ENCODE peak calls at places on chromosomes 7 and 10, in ten cellular contexts. One of them, this sample, is unnamed.

GRCh38 chr7:118312966-118313365 is 88.5 kb downstream of the ANKRD7 start:
- DNase-seq in stimulated activated CD4-positive, alpha-beta T cell treated with anti-CD3 and anti-CD28 coated beads, Interleukin-1b, Interleukin-23, amount 100 ng/mL, for 24 hours: no peak
- DNase-seq in mucosa of descending colon: no peak
- DNase-seq in AG08395: no peak
- DNase-seq in H4: no peak
- DNase-seq in small intestine: no peak
- DNase-seq in astrocyte of the cerebellum: no peak
- DNase-seq in GM13976: peak; percentile 11
- DNase-seq in NCI-H1417: no peak
- DNase-seq in HCEC 1CT: no peak
- DNase-seq in this sample: no peak

GRCh38 chr10:109239371-109239770 is 683.9 kb downstream of the XPNPEP1 start:
- DNase-seq in stimulated activated CD4-positive, alpha-beta T cell treated with anti-CD3 and anti-CD28 coated beads, Interleukin-1b, Interleukin-23, amount 100 ng/mL, for 24 hours: no peak
- DNase-seq in mucosa of descending colon: no peak
- DNase-seq in AG08395: no peak
- DNase-seq in H4: no peak
- DNase-seq in small intestine: no peak
- DNase-seq in astrocyte of the cerebellum: no peak
- DNase-seq in GM13976: no peak
- DNase-seq in NCI-H1417: no peak
- DNase-seq in HCEC 1CT: no peak
- DNase-seq in this sample: no peak

GRCh38 chr7:87543623-87544022 is 57.1 kb downstream of the ABCB1 start:
- DNase-seq in stimulated activated CD4-positive, alpha-beta T cell treated with anti-CD3 and anti-CD28 coated beads, Interleukin-1b, Interleukin-23, amount 100 ng/mL, for 24 hours: no peak
- DNase-seq in mucosa of descending colon: no peak
- DNase-seq in AG08395: no peak
- DNase-seq in H4: no peak
- DNase-seq in small intestine: no peak
- DNase-seq in astrocyte of the cerebellum: no peak
- DNase-seq in GM13976: no peak
- DNase-seq in NCI-H1417: no peak
- DNase-seq in HCEC 1CT: no peak
- DNase-seq in this sample: no peak

GRCh38 chr7:82789883-82790609 is 346.5 kb upstream of the CACNA2D1 start:
- DNase-seq in stimulated activated CD4-positive, alpha-beta T cell treated with anti-CD3 and anti-CD28 coated beads, Interleukin-1b, Interleukin-23, amount 100 ng/mL, for 24 hours: no peak
- DNase-seq in mucosa of descending colon: no peak
- DNase-seq in AG08395: no peak
- DNase-seq in H4: no peak
- DNase-seq in small intestine: no peak
- DNase-seq in astrocyte of the cerebellum: peak; percentile 13
- DNase-seq in GM13976: no peak
- DNase-seq in NCI-H1417: no peak
- DNase-seq in HCEC 1CT: no peak
- DNase-seq in this sample: no peak

GRCh38 chr7:34036069-34036920 is 131.0 kb downstream of the BMPER start:
- DNase-seq in stimulated activated CD4-positive, alpha-beta T cell treated with anti-CD3 and anti-CD28 coated beads, Interleukin-1b, Interleukin-23, amount 100 ng/mL, for 24 hours: no peak
- DNase-seq in mucosa of descending colon: peak; percentile 92
- DNase-seq in AG08395: no peak
- DNase-seq in H4: no peak
- DNase-seq in small intestine: peak; percentile 95
- DNase-seq in astrocyte of the cerebellum: no peak
- DNase-seq in GM13976: no peak
- DNase-seq in NCI-H1417: peak; percentile 7
- DNase-seq in HCEC 1CT: no peak
- DNase-seq in this sample: no peak

GRCh38 chr10:131961777-131962450 is 19.8 kb downstream of the BNIP3 start:
- DNase-seq in stimulated activated CD4-positive, alpha-beta T cell treated with anti-CD3 and anti-CD28 coated beads, Interleukin-1b, Interleukin-23, amount 100 ng/mL, for 24 hours: no peak
- DNase-seq in mucosa of descending colon: no peak
- DNase-seq in AG08395: peak; percentile 66
- DNase-seq in H4: peak; percentile 53
- DNase-seq in small intestine: no peak
- DNase-seq in astrocyte of the cerebellum: no peak
- DNase-seq in GM13976: no peak
- DNase-seq in NCI-H1417: no peak
- DNase-seq in HCEC 1CT: no peak
- DNase-seq in this sample: no peak

GRCh38 chr10:103507235-103508191 is 14.0 kb downstream of the NEURL1 start:
- DNase-seq in stimulated activated CD4-positive, alpha-beta T cell treated with anti-CD3 and anti-CD28 coated beads, Interleukin-1b, Interleukin-23, amount 100 ng/mL, for 24 hours: no peak
- DNase-seq in mucosa of descending colon: peak; percentile 26
- DNase-seq in AG08395: no peak
- DNase-seq in H4: no peak
- DNase-seq in small intestine: peak; percentile 61
- DNase-seq in astrocyte of the cerebellum: no peak
- DNase-seq in GM13976: peak; percentile 25
- DNase-seq in NCI-H1417: peak; percentile 81
- DNase-seq in HCEC 1CT: no peak
- DNase-seq in this sample: no peak

GRCh38 chr7:81430150-81430549 is 339.7 kb downstream of the HGF start:
- DNase-seq in stimulated activated CD4-positive, alpha-beta T cell treated with anti-CD3 and anti-CD28 coated beads, Interleukin-1b, Interleukin-23, amount 100 ng/mL, for 24 hours: no peak
- DNase-seq in mucosa of descending colon: no peak
- DNase-seq in AG08395: no peak
- DNase-seq in H4: no peak
- DNase-seq in small intestine: no peak
- DNase-seq in astrocyte of the cerebellum: no peak
- DNase-seq in GM13976: no peak
- DNase-seq in NCI-H1417: no peak
- DNase-seq in HCEC 1CT: no peak
- DNase-seq in this sample: no peak

GRCh38 chr10:5479481-5480161 is 19.7 kb downstream of the CALML5 start:
- DNase-seq in stimulated activated CD4-positive, alpha-beta T cell treated with anti-CD3 and anti-CD28 coated beads, Interleukin-1b, Interleukin-23, amount 100 ng/mL, for 24 hours: no peak
- DNase-seq in mucosa of descending colon: no peak
- DNase-seq in AG08395: no peak
- DNase-seq in H4: no peak
- DNase-seq in small intestine: no peak
- DNase-seq in astrocyte of the cerebellum: no peak
- DNase-seq in GM13976: no peak
- DNase-seq in NCI-H1417: no peak
- DNase-seq in HCEC 1CT: no peak
- DNase-seq in this sample: no peak

GRCh38 chr10:124594240-124594639 is 132.6 kb downstream of the LHPP start:
- DNase-seq in stimulated activated CD4-positive, alpha-beta T cell treated with anti-CD3 and anti-CD28 coated beads, Interleukin-1b, Interleukin-23, amount 100 ng/mL, for 24 hours: no peak
- DNase-seq in mucosa of descending colon: no peak
- DNase-seq in AG08395: no peak
- DNase-seq in H4: no peak
- DNase-seq in small intestine: no peak
- DNase-seq in astrocyte of the cerebellum: no peak
- DNase-seq in GM13976: no peak
- DNase-seq in NCI-H1417: no peak
- DNase-seq in HCEC 1CT: no peak
- DNase-seq in this sample: no peak

GRCh38 chr10:79262959-79263746 is 84.1 kb upstream of the PPIF start:
- DNase-seq in stimulated activated CD4-positive, alpha-beta T cell treated with anti-CD3 and anti-CD28 coated beads, Interleukin-1b, Interleukin-23, amount 100 ng/mL, for 24 hours: no peak
- DNase-seq in mucosa of descending colon: no peak
- DNase-seq in AG08395: no peak
- DNase-seq in H4: no peak
- DNase-seq in small intestine: no peak
- DNase-seq in astrocyte of the cerebellum: no peak
- DNase-seq in GM13976: no peak
- DNase-seq in NCI-H1417: no peak
- DNase-seq in HCEC 1CT: no peak
- DNase-seq in this sample: no peak

GRCh38 chr10:7512487-7512886 is 101.7 kb upstream of the SFMBT2 start:
- DNase-seq in stimulated activated CD4-positive, alpha-beta T cell treated with anti-CD3 and anti-CD28 coated beads, Interleukin-1b, Interleukin-23, amount 100 ng/mL, for 24 hours: no peak
- DNase-seq in mucosa of descending colon: no peak
- DNase-seq in AG08395: no peak
- DNase-seq in H4: no peak
- DNase-seq in small intestine: no peak
- DNase-seq in astrocyte of the cerebellum: no peak
- DNase-seq in GM13976: no peak
- DNase-seq in NCI-H1417: peak; percentile 4
- DNase-seq in HCEC 1CT: no peak
- DNase-seq in this sample: no peak

GRCh38 chr7:159013181-159013690 is 131.4 kb downstream of the VIPR2 start:
- DNase-seq in stimulated activated CD4-positive, alpha-beta T cell treated with anti-CD3 and anti-CD28 coated beads, Interleukin-1b, Interleukin-23, amount 100 ng/mL, for 24 hours: no peak
- DNase-seq in mucosa of descending colon: no peak
- DNase-seq in AG08395: no peak
- DNase-seq in H4: no peak
- DNase-seq in small intestine: no peak
- DNase-seq in astrocyte of the cerebellum: no peak
- DNase-seq in GM13976: no peak
- DNase-seq in NCI-H1417: no peak
- DNase-seq in HCEC 1CT: no peak
- DNase-seq in this sample: no peak

GRCh38 chr10:35774109-35774508 is 132.0 kb upstream of the FZD8 start:
- DNase-seq in stimulated activated CD4-positive, alpha-beta T cell treated with anti-CD3 and anti-CD28 coated beads, Interleukin-1b, Interleukin-23, amount 100 ng/mL, for 24 hours: no peak
- DNase-seq in mucosa of descending colon: no peak
- DNase-seq in AG08395: no peak
- DNase-seq in H4: no peak
- DNase-seq in small intestine: no peak
- DNase-seq in astrocyte of the cerebellum: no peak
- DNase-seq in GM13976: no peak
- DNase-seq in NCI-H1417: no peak
- DNase-seq in HCEC 1CT: no peak
- DNase-seq in this sample: no peak

GRCh38 chr10:3172081-3172445 is 519 bp downstream of the PITRM1 start:
- DNase-seq in stimulated activated CD4-positive, alpha-beta T cell treated with anti-CD3 and anti-CD28 coated beads, Interleukin-1b, Interleukin-23, amount 100 ng/mL, for 24 hours: peak; percentile 33
- DNase-seq in mucosa of descending colon: no peak
- DNase-seq in AG08395: peak; percentile 39
- DNase-seq in H4: no peak
- DNase-seq in small intestine: no peak
- DNase-seq in astrocyte of the cerebellum: peak; percentile 40
- DNase-seq in GM13976: no peak
- DNase-seq in NCI-H1417: no peak
- DNase-seq in HCEC 1CT: peak; percentile 71
- DNase-seq in this sample: no peak

GRCh38 chr10:115849197-115849596 is 423.8 kb downstream of the GFRA1 start:
- DNase-seq in stimulated activated CD4-positive, alpha-beta T cell treated with anti-CD3 and anti-CD28 coated beads, Interleukin-1b, Interleukin-23, amount 100 ng/mL, for 24 hours: no peak
- DNase-seq in mucosa of descending colon: no peak
- DNase-seq in AG08395: no peak
- DNase-seq in H4: no peak
- DNase-seq in small intestine: peak; percentile 5
- DNase-seq in astrocyte of the cerebellum: no peak
- DNase-seq in GM13976: no peak
- DNase-seq in NCI-H1417: no peak
- DNase-seq in HCEC 1CT: no peak
- DNase-seq in this sample: no peak

GRCh38 chr7:90629306-90629918 is 33.3 kb downstream of the CDK14 start:
- DNase-seq in stimulated activated CD4-positive, alpha-beta T cell treated with anti-CD3 and anti-CD28 coated beads, Interleukin-1b, Interleukin-23, amount 100 ng/mL, for 24 hours: no peak
- DNase-seq in mucosa of descending colon: peak; percentile 37
- DNase-seq in AG08395: peak; percentile 74
- DNase-seq in H4: peak; percentile 58
- DNase-seq in small intestine: peak; percentile 22
- DNase-seq in astrocyte of the cerebellum: no peak
- DNase-seq in GM13976: peak; percentile 47
- DNase-seq in NCI-H1417: peak; percentile 33
- DNase-seq in HCEC 1CT: peak; percentile 72
- DNase-seq in this sample: no peak

GRCh38 chr7:40551685-40552576 is 417.1 kb downstream of the SUGCT start:
- DNase-seq in stimulated activated CD4-positive, alpha-beta T cell treated with anti-CD3 and anti-CD28 coated beads, Interleukin-1b, Interleukin-23, amount 100 ng/mL, for 24 hours: no peak
- DNase-seq in mucosa of descending colon: no peak
- DNase-seq in AG08395: peak; percentile 61
- DNase-seq in H4: peak; percentile 57
- DNase-seq in small intestine: no peak
- DNase-seq in astrocyte of the cerebellum: no peak
- DNase-seq in GM13976: no peak
- DNase-seq in NCI-H1417: no peak
- DNase-seq in HCEC 1CT: peak; percentile 88
- DNase-seq in this sample: peak; percentile 16

GRCh38 chr10:118308664-118309063 is 33.5 kb downstream of the FAM204A start:
- DNase-seq in stimulated activated CD4-positive, alpha-beta T cell treated with anti-CD3 and anti-CD28 coated beads, Interleukin-1b, Interleukin-23, amount 100 ng/mL, for 24 hours: no peak
- DNase-seq in mucosa of descending colon: no peak
- DNase-seq in AG08395: no peak
- DNase-seq in H4: no peak
- DNase-seq in small intestine: no peak
- DNase-seq in astrocyte of the cerebellum: no peak
- DNase-seq in GM13976: no peak
- DNase-seq in NCI-H1417: no peak
- DNase-seq in HCEC 1CT: no peak
- DNase-seq in this sample: no peak

GRCh38 chr7:6035165-6035564 is 4.0 kb downstream of the ANKRD61 start:
- DNase-seq in stimulated activated CD4-positive, alpha-beta T cell treated with anti-CD3 and anti-CD28 coated beads, Interleukin-1b, Interleukin-23, amount 100 ng/mL, for 24 hours: no peak
- DNase-seq in mucosa of descending colon: no peak
- DNase-seq in AG08395: no peak
- DNase-seq in H4: no peak
- DNase-seq in small intestine: no peak
- DNase-seq in astrocyte of the cerebellum: no peak
- DNase-seq in GM13976: no peak
- DNase-seq in NCI-H1417: no peak
- DNase-seq in HCEC 1CT: no peak
- DNase-seq in this sample: no peak

GRCh38 chr10:20948723-20949327 is 51.7 kb upstream of the NEBL start:
- DNase-seq in stimulated activated CD4-positive, alpha-beta T cell treated with anti-CD3 and anti-CD28 coated beads, Interleukin-1b, Interleukin-23, amount 100 ng/mL, for 24 hours: no peak
- DNase-seq in mucosa of descending colon: no peak
- DNase-seq in AG08395: no peak
- DNase-seq in H4: no peak
- DNase-seq in small intestine: no peak
- DNase-seq in astrocyte of the cerebellum: no peak
- DNase-seq in GM13976: no peak
- DNase-seq in NCI-H1417: no peak
- DNase-seq in HCEC 1CT: no peak
- DNase-seq in this sample: no peak

GRCh38 chr7:136998495-136998894 is 130.0 kb downstream of the CHRM2 start:
- DNase-seq in stimulated activated CD4-positive, alpha-beta T cell treated with anti-CD3 and anti-CD28 coated beads, Interleukin-1b, Interleukin-23, amount 100 ng/mL, for 24 hours: no peak
- DNase-seq in mucosa of descending colon: no peak
- DNase-seq in AG08395: no peak
- DNase-seq in H4: no peak
- DNase-seq in small intestine: no peak
- DNase-seq in astrocyte of the cerebellum: no peak
- DNase-seq in GM13976: no peak
- DNase-seq in NCI-H1417: no peak
- DNase-seq in HCEC 1CT: peak; percentile 61
- DNase-seq in this sample: no peak

GRCh38 chr7:77460057-77460486 is 43.9 kb upstream of the GSAP start:
- DNase-seq in stimulated activated CD4-positive, alpha-beta T cell treated with anti-CD3 and anti-CD28 coated beads, Interleukin-1b, Interleukin-23, amount 100 ng/mL, for 24 hours: no peak
- DNase-seq in mucosa of descending colon: peak; percentile 55
- DNase-seq in AG08395: no peak
- DNase-seq in H4: no peak
- DNase-seq in small intestine: peak; percentile 73
- DNase-seq in astrocyte of the cerebellum: no peak
- DNase-seq in GM13976: no peak
- DNase-seq in NCI-H1417: peak; percentile 39
- DNase-seq in HCEC 1CT: no peak
- DNase-seq in this sample: no peak

GRCh38 chr7:128131701-128132100 is 100.5 kb upstream of the LRRC4 start:
- DNase-seq in stimulated activated CD4-positive, alpha-beta T cell treated with anti-CD3 and anti-CD28 coated beads, Interleukin-1b, Interleukin-23, amount 100 ng/mL, for 24 hours: no peak
- DNase-seq in mucosa of descending colon: no peak
- DNase-seq in AG08395: no peak
- DNase-seq in H4: no peak
- DNase-seq in small intestine: no peak
- DNase-seq in astrocyte of the cerebellum: no peak
- DNase-seq in GM13976: no peak
- DNase-seq in NCI-H1417: no peak
- DNase-seq in HCEC 1CT: no peak
- DNase-seq in this sample: no peak

GRCh38 chr10:77533156-77533886 is 104.3 kb downstream of the KCNMA1 start:
- DNase-seq in stimulated activated CD4-positive, alpha-beta T cell treated with anti-CD3 and anti-CD28 coated beads, Interleukin-1b, Interleukin-23, amount 100 ng/mL, for 24 hours: no peak
- DNase-seq in mucosa of descending colon: no peak
- DNase-seq in AG08395: no peak
- DNase-seq in H4: no peak
- DNase-seq in small intestine: peak; percentile 28
- DNase-seq in astrocyte of the cerebellum: no peak
- DNase-seq in GM13976: no peak
- DNase-seq in NCI-H1417: no peak
- DNase-seq in HCEC 1CT: no peak
- DNase-seq in this sample: no peak

GRCh38 chr10:122658356-122659049 is 41.1 kb downstream of the C10orf120 start:
- DNase-seq in stimulated activated CD4-positive, alpha-beta T cell treated with anti-CD3 and anti-CD28 coated beads, Interleukin-1b, Interleukin-23, amount 100 ng/mL, for 24 hours: no peak
- DNase-seq in mucosa of descending colon: no peak
- DNase-seq in AG08395: no peak
- DNase-seq in H4: no peak
- DNase-seq in small intestine: no peak
- DNase-seq in astrocyte of the cerebellum: no peak
- DNase-seq in GM13976: no peak
- DNase-seq in NCI-H1417: no peak
- DNase-seq in HCEC 1CT: no peak
- DNase-seq in this sample: no peak

GRCh38 chr7:151853896-151854807 is 22.8 kb downstream of the PRKAG2 start:
- DNase-seq in stimulated activated CD4-positive, alpha-beta T cell treated with anti-CD3 and anti-CD28 coated beads, Interleukin-1b, Interleukin-23, amount 100 ng/mL, for 24 hours: no peak
- DNase-seq in mucosa of descending colon: no peak
- DNase-seq in AG08395: no peak
- DNase-seq in H4: no peak
- DNase-seq in small intestine: no peak
- DNase-seq in astrocyte of the cerebellum: no peak
- DNase-seq in GM13976: no peak
- DNase-seq in NCI-H1417: no peak
- DNase-seq in HCEC 1CT: no peak
- DNase-seq in this sample: no peak

GRCh38 chr10:125235093-125236069 is 75.0 kb upstream of the CTBP2 start:
- DNase-seq in stimulated activated CD4-positive, alpha-beta T cell treated with anti-CD3 and anti-CD28 coated beads, Interleukin-1b, Interleukin-23, amount 100 ng/mL, for 24 hours: no peak
- DNase-seq in mucosa of descending colon: no peak
- DNase-seq in AG08395: no peak
- DNase-seq in H4: no peak
- DNase-seq in small intestine: no peak
- DNase-seq in astrocyte of the cerebellum: no peak
- DNase-seq in GM13976: no peak
- DNase-seq in NCI-H1417: no peak
- DNase-seq in HCEC 1CT: no peak
- DNase-seq in this sample: no peak